ENCODE peak calls at places on chromosome 1, in five cellular contexts. O is RWPE2, Q is body of pancreas, V is astrocyte of the spinal cord, X is IMR-90. K is an unnamed sample.

GRCh38 chr1:44739361-44740178 is at the start of gene KIF2C:
- DNase-seq in O (peak), Q (peak), V (peak), X (peak), K (peak)

GRCh38 chr1:10677508-10678364 is 118.7 kb downstream of the CASZ1 start:
- DNase-seq in O (no peak), Q (peak), V (no peak), X (no peak), K (no peak)

GRCh38 chr1:7418442-7419080 is 352.5 kb upstream of the VAMP3 start:
- DNase-seq in O (peak), Q (no peak), V (no peak), X (no peak), K (no peak)

GRCh38 chr1:190904091-190904695 is 426.5 kb upstream of the BRINP3 start:
- DNase-seq in O (no peak), Q (no peak), V (peak), X (peak), K (no peak)

GRCh38 chr1:220879090-220879508 is at the start of gene HLX:
- DNase-seq in O (no peak), Q (peak), V (peak), X (peak), K (no peak)

GRCh38 chr1:13792429-13792828 is 92.4 kb downstream of the PRDM2 start:
- DNase-seq in O (no peak), Q (no peak), V (peak), X (peak), K (no peak)

GRCh38 chr1:8025061-8025670 is 943 bp downstream of the ERRFI1 start:
- DNase-seq in O (no peak), Q (no peak), V (peak), X (no peak), K (no peak)

GRCh38 chr1:85884372-85885035 is 176.3 kb upstream of the ZNHIT6 start:
- DNase-seq in O (no peak), Q (no peak), V (peak), X (peak), K (no peak)

GRCh38 chr1:187054862-187055757 is 226.4 kb downstream of the PLA2G4A start:
- DNase-seq in O (no peak), Q (no peak), V (no peak), X (no peak), K (peak)

GRCh38 chr1:156366378-156366777 is 2.6 kb upstream of the RHBG start:
- DNase-seq in O (no peak), Q (no peak), V (no peak), X (no peak), K (no peak)

GRCh38 chr1:99943238-99943794 is 26.5 kb upstream of the SLC35A3 start:
- DNase-seq in O (no peak), Q (no peak), V (peak), X (peak), K (no peak)

GRCh38 chr1:56472860-56473259 is 106.5 kb downstream of the PLPP3 start:
- DNase-seq in O (no peak), Q (peak), V (no peak), X (no peak), K (no peak)

GRCh38 chr1:201048521-201048920 is 25.0 kb upstream of the KIF21B start:
- DNase-seq in O (no peak), Q (no peak), V (no peak), X (no peak), K (no peak)

GRCh38 chr1:156691665-156692408 is 13.5 kb downstream of the CRABP2 start:
- DNase-seq in O (no peak), Q (no peak), V (peak), X (peak), K (no peak)

GRCh38 chr1:43968348-43968948 is 1.4 kb upstream of the DPH2 start:
- DNase-seq in O (no peak), Q (no peak), V (no peak), X (no peak), K (no peak)

GRCh38 chr1:75203415-75204277 is 69.5 kb downstream of the LHX8 start:
- DNase-seq in O (no peak), Q (peak), V (peak), X (peak), K (peak)

GRCh38 chr1:15027515-15027948 is 126.0 kb upstream of the TMEM51 start:
- DNase-seq in O (no peak), Q (peak), V (peak), X (peak), K (no peak)

GRCh38 chr1:212607924-212608208 is 695 bp upstream of the ATF3 start:
- DNase-seq in O (no peak), Q (no peak), V (no peak), X (no peak), K (no peak)

GRCh38 chr1:212485895-212486590 is 53.3 kb downstream of the NENF start:
- DNase-seq in O (peak), Q (peak), V (peak), X (peak), K (no peak)

GRCh38 chr1:7389201-7389785 is 381.8 kb upstream of the VAMP3 start:
- DNase-seq in O (no peak), Q (no peak), V (peak), X (peak), K (no peak)

GRCh38 chr1:222914861-222915632 is 100.2 kb downstream of the DISP1 start:
- DNase-seq in O (no peak), Q (no peak), V (peak), X (peak), K (no peak)

GRCh38 chr1:59570524-59570923 is 244.2 kb upstream of the HOOK1 start:
- DNase-seq in O (no peak), Q (peak), V (peak), X (peak), K (no peak)

GRCh38 chr1:211305044-211305443 is 21.6 kb upstream of the TRAF5 start:
- DNase-seq in O (no peak), Q (no peak), V (peak), X (peak), K (no peak)

GRCh38 chr1:226310123-226310540 is 1.2 kb upstream of the LIN9 start:
- DNase-seq in O (no peak), Q (no peak), V (no peak), X (no peak), K (no peak)

GRCh38 chr1:115565789-115566188 is 76.0 kb upstream of the VANGL1 start:
- DNase-seq in O (no peak), Q (no peak), V (no peak), X (no peak), K (no peak)

GRCh38 chr1:157959750-157960149 is 33.7 kb upstream of the KIRREL1 start:
- DNase-seq in O (no peak), Q (no peak), V (no peak), X (no peak), K (no peak)

GRCh38 chr1:185648858-185649589 is 85.2 kb upstream of the HMCN1 start:
- DNase-seq in O (no peak), Q (no peak), V (no peak), X (no peak), K (no peak)
- H3K4me3 ChIP-seq in O (no peak), Q (no peak), V (no peak), X (no peak), K (no peak)

GRCh38 chr1:9180077-9180819 is 51.3 kb upstream of the GPR157 start:
- DNase-seq in O (no peak), Q (peak), V (no peak), X (peak), K (no peak)
- TF ChIP-seq CTCF in O (no peak), Q (no peak), V (no peak), X (no peak), K (no peak)

GRCh38 chr1:151721788-151722510 is 627 bp downstream of the RIIAD1 start:
- DNase-seq in O (no peak), Q (no peak), V (no peak), X (peak), K (no peak)

GRCh38 chr1:151720974-151721787 is at the start of gene RIIAD1:
- DNase-seq in O (no peak), Q (no peak), V (no peak), X (no peak), K (no peak)

GRCh38 chr1:151718011-151718431 is 1.4 kb upstream of the CELF3 start:
- DNase-seq in O (no peak), Q (no peak), V (no peak), X (no peak), K (no peak)

GRCh38 chr1:151718666-151719065 is 2.1 kb upstream of the CELF3 start:
- DNase-seq in O (no peak), Q (no peak), V (no peak), X (no peak), K (no peak)

GRCh38 chr1:151720190-151720953 is 950 bp upstream of the RIIAD1 start:
- DNase-seq in O (no peak), Q (peak), V (peak), X (peak), K (no peak)
- H3K4me3 ChIP-seq in O (no peak), Q (no peak), V (peak), X (peak), K (no peak)

GRCh38 chr1:159854101-159854692 is 8.3 kb downstream of the VSIG8 start:
- DNase-seq in O (no peak), Q (peak), V (peak), X (no peak), K (no peak)

GRCh38 chr1:159853417-159853816 is 9.0 kb downstream of the VSIG8 start:
- DNase-seq in O (no peak), Q (no peak), V (peak), X (peak), K (no peak)

GRCh38 chr1:159856576-159856975 is 5.9 kb downstream of the VSIG8 start:
- DNase-seq in O (no peak), Q (no peak), V (peak), X (no peak), K (no peak)

GRCh38 chr1:159855709-159856108 is 6.7 kb downstream of the VSIG8 start:
- DNase-seq in O (no peak), Q (no peak), V (no peak), X (no peak), K (no peak)

GRCh38 chr1:159854693-159855192 is 7.7 kb downstream of the VSIG8 start:
- DNase-seq in O (peak), Q (peak), V (peak), X (peak), K (no peak)
- TF ChIP-seq CTCF in O (no peak), Q (peak), V (no peak), X (no peak), K (no peak)

DNA sequence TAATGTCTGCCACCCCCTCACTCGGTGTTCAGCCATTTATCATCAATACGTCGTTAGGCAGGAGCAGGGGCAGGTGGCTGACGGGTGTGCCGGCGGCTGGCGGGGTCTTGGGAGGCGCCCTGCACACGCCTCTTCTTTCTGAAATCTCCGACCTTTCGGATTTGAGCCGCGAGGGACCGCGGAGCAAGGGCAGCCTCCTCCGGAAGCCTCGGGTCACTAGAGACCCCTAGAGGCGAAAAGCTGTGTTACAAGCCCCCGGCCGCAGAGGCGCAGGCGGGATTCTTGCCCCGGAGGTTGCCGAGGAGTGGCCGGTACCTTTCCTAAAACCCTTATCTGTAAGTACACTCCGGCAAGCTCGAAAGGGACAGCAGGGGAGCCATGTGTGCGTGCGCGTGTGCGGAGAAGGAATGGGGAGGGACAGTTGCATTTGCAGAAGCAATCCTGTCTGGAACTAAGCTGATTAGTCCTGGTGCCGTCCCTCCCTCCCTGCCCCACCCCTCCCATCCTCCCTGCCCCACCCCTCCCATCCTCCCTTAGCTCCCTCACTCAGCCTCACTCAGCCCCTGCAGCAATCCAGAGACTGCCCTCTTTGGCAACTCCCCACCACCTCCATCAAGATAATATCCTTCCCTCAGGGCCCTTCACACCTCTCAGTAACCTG is 11.0 kb downstream of the BRINP2 start:
- DNase-seq in O (peak), Q (peak), V (peak), X (peak), K (no peak)
- H3K4me3 ChIP-seq in O (no peak), Q (no peak), V (peak), X (peak), K (no peak)

GRCh38 chr1:77313491-77313890 is 31.7 kb downstream of the AK5 start:
- DNase-seq in O (no peak), Q (peak), V (no peak), X (peak), K (no peak)
- TF ChIP-seq CTCF in O (peak), Q (peak), V (peak), X (peak), K (peak)

GRCh38 chr1:114033961-114034360 is 54.7 kb downstream of the OLFML3 start:
- DNase-seq in O (no peak), Q (no peak), V (no peak), X (no peak), K (peak)

GRCh38 chr1:114033219-114033706 is 54.0 kb downstream of the OLFML3 start:
- DNase-seq in O (no peak), Q (peak), V (no peak), X (no peak), K (peak)

GRCh38 chr1:114035304-114035700 is 56.0 kb downstream of the OLFML3 start:
- DNase-seq in O (no peak), Q (no peak), V (no peak), X (no peak), K (no peak)

GRCh38 chr1:114034561-114035303 is 55.5 kb downstream of the OLFML3 start:
- DNase-seq in O (no peak), Q (no peak), V (no peak), X (no peak), K (no peak)

GRCh38 chr1:114032271-114033218 is 53.3 kb downstream of the OLFML3 start:
- DNase-seq in O (no peak), Q (no peak), V (peak), X (peak), K (no peak)
- H3K4me3 ChIP-seq in O (no peak), Q (no peak), V (no peak), X (no peak), K (no peak)

GRCh38 chr1:230292739-230293720 is 133.1 kb downstream of the PGBD5 start:
- DNase-seq in O (no peak), Q (peak), V (no peak), X (no peak), K (no peak)
- TF ChIP-seq CTCF in O (no peak), Q (no peak), V (no peak), X (no peak), K (no peak)